ENCODE peak calls at places on chromosomes 5 and 9, in four cellular contexts. One of them, this sample, is unnamed.

GRCh38 chr5:140182075-140182709 is 7.2 kb downstream of the CYSTM1 start:
- DNase-seq in coronary artery: no peak
- DNase-seq in pancreas: no peak
- DNase-seq in Peyer's patch: no peak
- DNase-seq in this sample: no peak

GRCh38 chr5:43150748-43151147 is 30.0 kb downstream of the ZNF131 start:
- DNase-seq in coronary artery: no peak
- DNase-seq in pancreas: no peak
- DNase-seq in Peyer's patch: no peak
- DNase-seq in this sample: no peak

GRCh38 chr5:139708877-139709586 is 60.9 kb downstream of the CXXC5 start:
- DNase-seq in coronary artery: peak; percentile 84
- DNase-seq in pancreas: peak; percentile 71
- DNase-seq in Peyer's patch: no peak
- DNase-seq in this sample: no peak

GRCh38 chr9:107751522-107752235 is 262.1 kb upstream of the KLF4 start:
- DNase-seq in coronary artery: no peak
- DNase-seq in pancreas: no peak
- DNase-seq in Peyer's patch: peak; percentile 75
- DNase-seq in this sample: no peak

GRCh38 chr9:7790022-7790818 is 9.4 kb downstream of the DMAC1 start:
- DNase-seq in coronary artery: no peak
- DNase-seq in pancreas: no peak
- DNase-seq in Peyer's patch: no peak
- DNase-seq in this sample: no peak

GRCh38 chr9:134344068-134344820 is 18.0 kb downstream of the RXRA start:
- DNase-seq in coronary artery: no peak
- DNase-seq in pancreas: no peak
- DNase-seq in Peyer's patch: no peak
- DNase-seq in this sample: no peak

GRCh38 chr5:123874600-123875201 is 362.7 kb downstream of the CSNK1G3 start:
- DNase-seq in coronary artery: no peak
- DNase-seq in pancreas: no peak
- DNase-seq in Peyer's patch: no peak
- DNase-seq in this sample: peak; percentile 41

GRCh38 chr5:131986161-131986912 is 25.1 kb downstream of the ACSL6 start:
- DNase-seq in coronary artery: no peak
- DNase-seq in pancreas: no peak
- DNase-seq in Peyer's patch: peak; percentile 15
- DNase-seq in this sample: no peak

GRCh38 chr9:17225407-17225806 is 90.6 kb downstream of the CNTLN start:
- DNase-seq in coronary artery: no peak
- DNase-seq in pancreas: no peak
- DNase-seq in Peyer's patch: no peak
- DNase-seq in this sample: no peak

GRCh38 chr9:127519301-127520166 is 68.2 kb downstream of the LRSAM1 start:
- DNase-seq in coronary artery: peak; percentile 80
- DNase-seq in pancreas: no peak
- DNase-seq in Peyer's patch: no peak
- DNase-seq in this sample: no peak

GRCh38 chr5:140821375-140822280 is at the start of gene PCDHA5:
- DNase-seq in coronary artery: no peak
- DNase-seq in pancreas: no peak
- DNase-seq in Peyer's patch: no peak
- DNase-seq in this sample: no peak

GRCh38 chr9:69758001-69758730 is 1.6 kb downstream of the PTAR1 start:
- DNase-seq in coronary artery: no peak
- DNase-seq in pancreas: no peak
- DNase-seq in Peyer's patch: no peak
- DNase-seq in this sample: no peak

GRCh38 chr9:16867571-16868311 is 2.7 kb downstream of the BNC2 start:
- DNase-seq in coronary artery: no peak
- DNase-seq in pancreas: no peak
- DNase-seq in Peyer's patch: no peak
- DNase-seq in this sample: no peak

GRCh38 chr9:77770340-77770739 is 122.2 kb upstream of the GNA14 start:
- DNase-seq in coronary artery: no peak
- DNase-seq in pancreas: no peak
- DNase-seq in Peyer's patch: no peak
- DNase-seq in this sample: peak; percentile 65

GRCh38 chr9:20728493-20729220 is 44.6 kb downstream of the FOCAD start:
- DNase-seq in coronary artery: no peak
- DNase-seq in pancreas: no peak
- DNase-seq in Peyer's patch: no peak
- DNase-seq in this sample: no peak

GRCh38 chr9:20117985-20118384 is 329.1 kb upstream of the SLC24A2 start:
- DNase-seq in coronary artery: no peak
- DNase-seq in pancreas: no peak
- DNase-seq in Peyer's patch: no peak
- DNase-seq in this sample: no peak

GRCh38 chr9:114168281-114169028 is 13.1 kb downstream of the COL27A1 start:
- DNase-seq in coronary artery: no peak
- DNase-seq in pancreas: no peak
- DNase-seq in Peyer's patch: peak; percentile 40
- DNase-seq in this sample: no peak

GRCh38 chr5:84149094-84149493 is 235.6 kb downstream of the EDIL3 start:
- DNase-seq in coronary artery: no peak
- DNase-seq in pancreas: no peak
- DNase-seq in Peyer's patch: no peak
- DNase-seq in this sample: no peak

GRCh38 chr9:21153688-21154608 is 12.3 kb upstream of the IFNW1 start:
- DNase-seq in coronary artery: no peak
- DNase-seq in pancreas: no peak
- DNase-seq in Peyer's patch: no peak
- DNase-seq in this sample: no peak

GRCh38 chr9:36450110-36450732 is 50.2 kb upstream of the RNF38 start:
- DNase-seq in coronary artery: no peak
- DNase-seq in pancreas: no peak
- DNase-seq in Peyer's patch: no peak
- DNase-seq in this sample: peak; percentile 3

GRCh38 chr5:66207800-66208561 is 63.9 kb downstream of the SREK1 start:
- DNase-seq in coronary artery: no peak
- DNase-seq in pancreas: no peak
- DNase-seq in Peyer's patch: no peak
- DNase-seq in this sample: no peak

GRCh38 chr9:109063765-109064164 is 50.5 kb upstream of the CTNNAL1 start:
- DNase-seq in coronary artery: no peak
- DNase-seq in pancreas: no peak
- DNase-seq in Peyer's patch: no peak
- DNase-seq in this sample: no peak

GRCh38 chr5:149035282-149035882 is 27.5 kb downstream of the SH3TC2 start:
- DNase-seq in coronary artery: no peak
- DNase-seq in pancreas: peak; percentile 40
- DNase-seq in Peyer's patch: peak; percentile 72
- DNase-seq in this sample: peak; percentile 48

GRCh38 chr9:137550958-137551655 is 572 bp upstream of the MRPL41 start:
- DNase-seq in coronary artery: no peak
- DNase-seq in pancreas: no peak
- DNase-seq in Peyer's patch: no peak
- DNase-seq in this sample: no peak

GRCh38 chr9:101119206-101119819 is 90.8 kb downstream of the PLPPR1 start:
- DNase-seq in coronary artery: no peak
- DNase-seq in pancreas: peak; percentile 26
- DNase-seq in Peyer's patch: peak; percentile 71
- DNase-seq in this sample: peak; percentile 4

GRCh38 chr9:34987160-34988040 is 2.1 kb upstream of the DNAJB5 start:
- DNase-seq in coronary artery: peak; percentile 71
- DNase-seq in pancreas: no peak
- DNase-seq in Peyer's patch: no peak
- DNase-seq in this sample: no peak

GRCh38 chr5:148932355-148932935 is 106.0 kb downstream of the ADRB2 start:
- DNase-seq in coronary artery: no peak
- DNase-seq in pancreas: no peak
- DNase-seq in Peyer's patch: no peak
- DNase-seq in this sample: no peak

DNA sequence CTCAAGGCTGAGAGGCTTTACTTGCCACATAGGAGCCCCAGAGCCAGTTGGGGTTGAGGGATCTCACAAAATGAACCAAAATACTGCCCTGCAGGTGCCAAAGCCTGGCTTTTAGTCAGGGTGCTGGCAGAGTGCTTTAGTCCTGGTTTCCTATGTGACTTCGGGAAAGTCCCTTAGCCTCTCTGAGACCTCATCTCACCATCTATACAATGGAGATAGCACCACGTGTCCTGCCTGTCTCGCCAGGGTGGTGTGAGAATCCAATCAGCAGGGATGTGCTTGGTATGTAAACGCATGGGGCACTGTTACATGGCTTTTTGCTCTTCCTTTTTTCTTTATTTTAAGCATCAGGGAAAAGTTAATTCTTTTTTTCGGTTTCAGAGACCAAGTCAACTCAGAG is 68.3 kb downstream of the SHB start:
- DNase-seq in coronary artery: no peak
- DNase-seq in pancreas: no peak
- DNase-seq in Peyer's patch: no peak
- DNase-seq in this sample: no peak
- H3K27ac ChIP-seq in coronary artery: no peak overlapping the region
- H3K27ac ChIP-seq in pancreas: no peak overlapping the region
- H3K27ac ChIP-seq in Peyer's patch: no peak overlapping the region
- H3K27ac ChIP-seq in this sample: peak overlapping the region; percentile 99

GRCh38 chr5:146233441-146233840 is 30.0 kb downstream of the RBM27 start:
- DNase-seq in coronary artery: no peak
- DNase-seq in pancreas: peak; percentile 47
- DNase-seq in Peyer's patch: no peak
- DNase-seq in this sample: no peak
- H3K27ac ChIP-seq in coronary artery: peak overlapping the region; percentile 57
- H3K27ac ChIP-seq in pancreas: no peak overlapping the region
- H3K27ac ChIP-seq in Peyer's patch: no peak overlapping the region
- H3K27ac ChIP-seq in this sample: no peak overlapping the region

DNA sequence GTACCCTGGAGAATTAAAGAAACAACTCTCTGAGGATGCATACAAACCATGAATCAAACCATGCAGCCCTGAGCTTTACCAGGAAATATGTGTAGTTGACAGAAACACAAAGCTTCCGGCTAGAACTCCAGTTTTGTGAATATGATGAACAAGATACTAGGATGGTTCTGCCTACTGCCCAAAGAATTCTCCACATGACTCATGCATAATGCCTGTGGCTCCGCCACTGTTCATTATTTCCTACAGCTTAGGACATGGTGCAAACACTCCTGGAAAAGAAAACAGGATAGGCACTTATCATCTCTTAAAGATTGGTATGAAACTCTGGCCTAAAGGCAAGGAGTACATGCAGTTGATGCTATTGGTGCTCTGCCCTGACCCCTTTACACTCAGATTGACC is 343.3 kb downstream of the DNAH5 start:
- DNase-seq in coronary artery: no peak
- DNase-seq in pancreas: no peak
- DNase-seq in Peyer's patch: no peak
- DNase-seq in this sample: no peak
- H3K27ac ChIP-seq in coronary artery: no peak overlapping the region
- H3K27ac ChIP-seq in pancreas: no peak overlapping the region
- H3K27ac ChIP-seq in Peyer's patch: no peak overlapping the region
- H3K27ac ChIP-seq in this sample: no peak overlapping the region

GRCh38 chr9:126112135-126112720 is 214.4 kb upstream of the MVB12B start:
- DNase-seq in coronary artery: peak; percentile 43
- DNase-seq in pancreas: no peak
- DNase-seq in Peyer's patch: no peak
- DNase-seq in this sample: no peak
- H3K27ac ChIP-seq in coronary artery: no peak overlapping the region
- H3K27ac ChIP-seq in pancreas: no peak overlapping the region
- H3K27ac ChIP-seq in Peyer's patch: no peak overlapping the region
- H3K27ac ChIP-seq in this sample: no peak overlapping the region

GRCh38 chr5:10988637-10989036 is 227.6 kb upstream of the DAP start:
- DNase-seq in coronary artery: no peak
- DNase-seq in pancreas: no peak
- DNase-seq in Peyer's patch: no peak
- DNase-seq in this sample: no peak
- H3K27ac ChIP-seq in coronary artery: no peak overlapping the region
- H3K27ac ChIP-seq in pancreas: no peak overlapping the region
- H3K27ac ChIP-seq in Peyer's patch: no peak overlapping the region
- H3K27ac ChIP-seq in this sample: peak overlapping the region; percentile 55

DNA sequence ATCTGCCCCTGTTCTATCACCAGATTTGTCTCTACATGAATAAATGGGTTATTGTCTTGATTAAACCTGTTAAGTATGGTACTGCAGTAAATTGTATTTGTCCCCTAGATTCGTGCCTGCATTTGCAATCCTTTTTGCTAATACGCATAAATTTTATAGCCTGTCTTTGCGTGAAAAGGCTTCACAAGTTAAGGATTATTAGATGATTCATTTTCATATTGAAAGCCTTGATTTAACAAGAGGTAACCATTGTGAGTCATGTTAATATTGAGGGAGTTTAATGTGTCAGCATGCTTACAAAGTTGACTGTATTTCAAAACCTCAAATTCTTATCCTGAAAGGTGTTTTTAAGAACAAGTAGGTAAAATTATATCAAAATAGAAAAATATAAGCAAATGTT is 204.6 kb downstream of the PCSK1 start:
- DNase-seq in coronary artery: no peak
- DNase-seq in pancreas: no peak
- DNase-seq in Peyer's patch: no peak
- DNase-seq in this sample: no peak
- H3K27ac ChIP-seq in coronary artery: no peak overlapping the region
- H3K27ac ChIP-seq in pancreas: no peak overlapping the region
- H3K27ac ChIP-seq in Peyer's patch: no peak overlapping the region
- H3K27ac ChIP-seq in this sample: no peak overlapping the region

DNA sequence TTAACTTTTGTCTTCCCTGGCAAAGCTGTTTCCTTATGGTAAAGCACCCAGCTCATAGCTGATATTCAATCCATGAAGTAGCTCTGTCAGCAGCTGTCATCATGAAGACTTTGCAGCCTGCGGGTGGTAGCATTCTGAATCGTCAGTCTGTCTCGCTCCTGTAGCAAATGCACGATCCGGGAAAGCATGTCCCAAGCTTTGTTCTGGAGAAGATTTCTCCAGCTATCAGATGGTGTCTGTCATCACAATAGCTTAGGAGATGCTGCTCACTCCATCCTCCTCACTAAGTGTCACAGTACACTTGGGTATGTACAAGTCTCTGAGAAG is 191.3 kb upstream of the MSX2 start:
- DNase-seq in coronary artery: no peak
- DNase-seq in pancreas: no peak
- DNase-seq in Peyer's patch: no peak
- DNase-seq in this sample: no peak
- H3K27ac ChIP-seq in coronary artery: peak overlapping the region; percentile 27
- H3K27ac ChIP-seq in pancreas: no peak overlapping the region
- H3K27ac ChIP-seq in Peyer's patch: no peak overlapping the region
- H3K27ac ChIP-seq in this sample: no peak overlapping the region

DNA sequence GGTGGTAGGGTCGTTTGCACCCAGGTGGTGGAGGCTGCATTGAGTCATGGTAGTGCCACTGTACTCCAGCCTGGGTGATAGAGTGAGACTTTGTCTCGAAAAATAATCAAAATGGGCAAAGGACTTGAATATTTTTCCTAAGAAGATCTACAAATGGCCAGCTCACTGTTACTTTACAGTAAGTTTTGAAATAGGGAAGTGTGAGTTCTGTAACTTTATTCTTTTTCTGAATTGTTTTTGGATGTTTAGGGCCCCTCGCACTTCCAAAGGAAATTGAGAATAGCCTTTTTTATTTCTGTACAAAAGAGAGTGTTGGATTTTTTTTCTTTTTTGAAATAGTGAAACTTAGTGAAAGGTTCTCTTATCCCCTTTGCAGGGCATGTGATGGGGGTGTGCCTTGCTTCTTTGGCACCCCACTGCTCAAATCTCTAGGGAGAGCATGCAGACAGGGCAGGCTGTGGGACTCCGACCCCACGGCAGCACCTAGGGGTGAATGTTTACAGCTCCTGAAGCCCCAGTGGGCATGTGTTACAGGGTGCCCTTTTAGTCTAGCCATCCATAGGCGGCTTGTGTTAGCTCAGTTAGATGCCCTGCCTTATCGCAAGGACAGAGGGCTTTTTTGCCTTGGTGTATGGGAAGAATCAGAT is 33.3 kb downstream of the GPBP1 start:
- DNase-seq in coronary artery: no peak
- DNase-seq in pancreas: no peak
- DNase-seq in Peyer's patch: no peak
- DNase-seq in this sample: no peak
- H3K27ac ChIP-seq in coronary artery: no peak overlapping the region
- H3K27ac ChIP-seq in pancreas: no peak overlapping the region
- H3K27ac ChIP-seq in Peyer's patch: no peak overlapping the region
- H3K27ac ChIP-seq in this sample: no peak overlapping the region

This sample was measured in substantia nigra.